ENCODE peak calls at places on chromosome 2, in five cellular contexts. E is left ventricle myocardium superior; I is CD8-positive, alpha-beta T cell; O is kidney tubule cell; B is naive thymus-derived CD4-positive, alpha-beta T cell. G is an unnamed sample.

GRCh38 chr2:10709290-10709939 is 12.0 kb upstream of the ATP6V1C2 start:
- DNase-seq in E (no peak), I (no peak), O (peak), B (no peak), G (no peak)

GRCh38 chr2:151922845-151923666 is 94.8 kb upstream of the ARL5A start:
- DNase-seq in E (peak), I (no peak), O (peak), B (no peak), G (peak)

GRCh38 chr2:9004338-9005204 is 1.1 kb upstream of the MBOAT2 start:
- DNase-seq in E (no peak), I (no peak), O (peak), B (no peak), G (no peak)

GRCh38 chr2:53633441-53633840 is 134.2 kb upstream of the CHAC2 start:
- DNase-seq in E (no peak), I (no peak), O (peak), B (no peak), G (no peak)

GRCh38 chr2:239621611-239622010 is 220.8 kb upstream of the HDAC4 start:
- DNase-seq in E (no peak), I (no peak), O (no peak), B (no peak), G (no peak)

GRCh38 chr2:122864728-122865127 is 1109.3 kb downstream of the TSN start:
- DNase-seq in E (no peak), I (no peak), O (no peak), B (no peak), G (no peak)

GRCh38 chr2:30612371-30612770 is 165.3 kb downstream of the LCLAT1 start:
- DNase-seq in E (no peak), I (no peak), O (peak), B (no peak), G (no peak)

GRCh38 chr2:21263622-21264021 is 139.9 kb downstream of the TDRD15 start:
- DNase-seq in E (no peak), I (no peak), O (no peak), B (no peak), G (no peak)

GRCh38 chr2:229728360-229728759 is 14.0 kb upstream of the DNER start:
- DNase-seq in E (no peak), I (no peak), O (peak), B (no peak), G (no peak)

GRCh38 chr2:213932-214693 is 49.7 kb downstream of the SH3YL1 start:
- DNase-seq in E (peak), I (no peak), O (no peak), B (no peak), G (peak)

GRCh38 chr2:119455066-119455718 is 23.5 kb downstream of the TMEM37 start:
- DNase-seq in E (no peak), I (no peak), O (no peak), B (no peak), G (no peak)

GRCh38 chr2:205496777-205497176 is 185.5 kb upstream of the NRP2 start:
- DNase-seq in E (no peak), I (no peak), O (no peak), B (no peak), G (no peak)

GRCh38 chr2:49973917-49974368 is 819.6 kb upstream of the FSHR start:
- DNase-seq in E (peak), I (peak), O (peak), B (peak), G (peak)

GRCh38 chr2:211241891-211242290 is 685.5 kb downstream of the CPS1 start:
- DNase-seq in E (no peak), I (no peak), O (peak), B (no peak), G (no peak)

GRCh38 chr2:168758970-168759820 is 43.2 kb upstream of the NOSTRIN start:
- DNase-seq in E (no peak), I (no peak), O (peak), B (peak), G (no peak)

GRCh38 chr2:3466482-3466863 is 52.9 kb downstream of the ADI1 start:
- DNase-seq in E (no peak), I (no peak), O (no peak), B (no peak), G (peak)

GRCh38 chr2:196798980-196799379 is 503 bp downstream of the GTF3C3 start:
- DNase-seq in E (no peak), I (no peak), O (peak), B (no peak), G (no peak)

GRCh38 chr2:160913323-160913722 is 246.9 kb upstream of the TANK start:
- DNase-seq in E (no peak), I (no peak), O (no peak), B (no peak), G (no peak)

GRCh38 chr2:27717070-27717453 is 53.4 kb downstream of the SLC4A1AP start:
- DNase-seq in E (peak), I (no peak), O (peak), B (no peak), G (no peak)

GRCh38 chr2:171712051-171712450 is 24.8 kb downstream of the DYNC1I2 start:
- DNase-seq in E (no peak), I (no peak), O (peak), B (no peak), G (no peak)

GRCh38 chr2:222844323-222844722 is 16.5 kb upstream of the ACSL3 start:
- DNase-seq in E (no peak), I (no peak), O (peak), B (no peak), G (no peak)

GRCh38 chr2:157283468-157283867 is 26.0 kb downstream of the GALNT5 start:
- DNase-seq in E (no peak), I (no peak), O (no peak), B (no peak), G (no peak)

GRCh38 chr2:32947076-32947483 is 327 bp downstream of the LTBP1 start:
- DNase-seq in E (peak), I (no peak), O (peak), B (no peak), G (no peak)

GRCh38 chr2:239159476-239159911 is 241.3 kb downstream of the HDAC4 start:
- DNase-seq in E (peak), I (no peak), O (no peak), B (no peak), G (no peak)

GRCh38 chr2:714005-714741 is 37.0 kb upstream of the TMEM18 start:
- DNase-seq in E (no peak), I (no peak), O (peak), B (no peak), G (no peak)

GRCh38 chr2:148968776-148969175 is 69.7 kb upstream of the LYPD6B start:
- DNase-seq in E (no peak), I (no peak), O (no peak), B (no peak), G (no peak)

GRCh38 chr2:217616936-217617335 is 385.9 kb downstream of the TNS1 start:
- DNase-seq in E (no peak), I (no peak), O (no peak), B (no peak), G (no peak)